ENCODE peak calls at places on chromosomes 6 and 20, in four cellular contexts. One of them, this sample, is unnamed. For H3K9me3, the result is how much of the 10 kb centered on the place peaks cover.

GRCh38 chr6:165737396-165737795 is 74.4 kb upstream of the PDE10A start:
- DNase-seq in GM23248: no peak
- DNase-seq in endothelial cell of umbilical vein: no peak
- DNase-seq in GM12878: no peak
- DNase-seq in this sample: no peak

GRCh38 chr6:145380186-145380585 is 355.1 kb downstream of the EPM2A start:
- DNase-seq in GM12878: no peak
- DNase-seq in GM23248: no peak
- DNase-seq in endothelial cell of umbilical vein: no peak
- DNase-seq in this sample: no peak

GRCh38 chr6:10221186-10221585 is 193.7 kb downstream of the TFAP2A start:
- DNase-seq in GM12878: no peak
- DNase-seq in GM23248: no peak
- DNase-seq in endothelial cell of umbilical vein: no peak
- DNase-seq in this sample: no peak

GRCh38 chr6:105884426-105884825 is 201.7 kb upstream of the PRDM1 start:
- DNase-seq in endothelial cell of umbilical vein: no peak
- DNase-seq in GM12878: no peak
- DNase-seq in GM23248: no peak
- DNase-seq in this sample: no peak

GRCh38 chr6:161301338-161301737 is 27.5 kb upstream of the AGPAT4 start:
- DNase-seq in endothelial cell of umbilical vein: no peak
- DNase-seq in GM23248: peak
- DNase-seq in GM12878: no peak
- DNase-seq in this sample: no peak

GRCh38 chr6:31585531-31585930 is 546 bp upstream of the LST1 start:
- DNase-seq in GM12878: no peak
- DNase-seq in GM23248: peak
- DNase-seq in endothelial cell of umbilical vein: no peak
- DNase-seq in this sample: peak

GRCh38 chr6:32983493-32983848 is 15.1 kb downstream of the BRD2 start:
- DNase-seq in GM12878: no peak
- DNase-seq in GM23248: no peak
- DNase-seq in endothelial cell of umbilical vein: no peak
- DNase-seq in this sample: no peak

GRCh38 chr20:7694940-7695567 is 245.2 kb downstream of the HAO1 start:
- DNase-seq in endothelial cell of umbilical vein: no peak
- DNase-seq in GM23248: peak
- DNase-seq in GM12878: no peak
- DNase-seq in this sample: no peak

GRCh38 chr6:19137419-19138035 is 699.6 kb upstream of the ID4 start:
- DNase-seq in GM12878: no peak
- DNase-seq in GM23248: no peak
- DNase-seq in endothelial cell of umbilical vein: no peak
- DNase-seq in this sample: no peak

GRCh38 chr6:105746130-105746505 is 340.0 kb upstream of the PRDM1 start:
- DNase-seq in GM23248: no peak
- DNase-seq in GM12878: no peak
- DNase-seq in endothelial cell of umbilical vein: no peak
- DNase-seq in this sample: no peak

GRCh38 chr6:150165020-150165702 is 22.3 kb downstream of the PPP1R14C start:
- DNase-seq in GM12878: no peak
- DNase-seq in endothelial cell of umbilical vein: no peak
- DNase-seq in GM23248: no peak
- DNase-seq in this sample: no peak

GRCh38 chr20:37356961-37357371 is 11.0 kb downstream of the SRC start:
- DNase-seq in GM23248: no peak
- DNase-seq in GM12878: no peak
- DNase-seq in endothelial cell of umbilical vein: no peak
- DNase-seq in this sample: no peak

GRCh38 chr6:41939091-41939847 is 2.3 kb downstream of the CCND3 start:
- DNase-seq in GM12878: no peak
- DNase-seq in GM23248: peak
- DNase-seq in endothelial cell of umbilical vein: no peak
- DNase-seq in this sample: no peak

GRCh38 chr6:136066005-136066404 is 184.1 kb downstream of the MTFR2 start:
- DNase-seq in endothelial cell of umbilical vein: peak
- DNase-seq in GM12878: no peak
- DNase-seq in GM23248: peak
- DNase-seq in this sample: no peak

GRCh38 chr6:7050911-7051779 is 56.6 kb upstream of the RREB1 start:
- DNase-seq in GM12878: no peak
- DNase-seq in endothelial cell of umbilical vein: peak
- DNase-seq in GM23248: peak
- DNase-seq in this sample: peak

GRCh38 chr6:39054577-39055142 is 6.1 kb downstream of the GLP1R start:
- DNase-seq in GM23248: no peak
- DNase-seq in endothelial cell of umbilical vein: no peak
- DNase-seq in GM12878: no peak
- DNase-seq in this sample: no peak

GRCh38 chr6:42942444-42942843 is 13.2 kb downstream of the CNPY3 start:
- DNase-seq in GM12878: no peak
- DNase-seq in GM23248: no peak
- DNase-seq in endothelial cell of umbilical vein: no peak
- DNase-seq in this sample: no peak

GRCh38 chr6:5525209-5525608 is 263.9 kb downstream of the FARS2 start:
- DNase-seq in GM23248: peak
- DNase-seq in endothelial cell of umbilical vein: peak
- DNase-seq in GM12878: no peak
- DNase-seq in this sample: peak

GRCh38 chr6:10696655-10697054 is 1.9 kb downstream of the PAK1IP1 start:
- DNase-seq in endothelial cell of umbilical vein: no peak
- DNase-seq in GM12878: no peak
- DNase-seq in GM23248: no peak
- DNase-seq in this sample: no peak

DNA sequence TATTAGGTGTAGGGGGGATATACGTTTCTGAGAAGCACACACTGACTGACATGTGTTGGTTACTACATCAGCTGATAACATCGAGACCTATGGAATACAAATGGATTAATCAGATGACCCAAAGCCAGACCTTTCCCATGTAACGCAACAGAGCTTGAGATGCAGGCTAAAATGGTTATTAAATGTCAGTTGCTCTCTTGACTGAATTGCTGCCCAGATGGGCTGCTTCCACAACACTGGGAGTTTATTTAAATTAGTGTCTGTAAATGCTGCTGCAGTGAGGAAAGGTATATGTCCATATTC is 298.8 kb downstream of the PHACTR1 start:
- DNase-seq in endothelial cell of umbilical vein: no peak
- DNase-seq in GM23248: no peak
- DNase-seq in GM12878: no peak
- DNase-seq in this sample: no peak
- H3K27ac ChIP-seq in endothelial cell of umbilical vein: no peak
- H3K27ac ChIP-seq in GM23248: no peak
- H3K27ac ChIP-seq in GM12878: no peak
- H3K27ac ChIP-seq in this sample: no peak

GRCh38 chr6:49978332-49979226 is 9.2 kb upstream of the DEFB113 start:
- DNase-seq in GM12878: no peak
- DNase-seq in endothelial cell of umbilical vein: no peak
- DNase-seq in GM23248: no peak
- DNase-seq in this sample: no peak
- H3K9me3 ChIP-seq in GM12878: under half
- H3K9me3 ChIP-seq in endothelial cell of umbilical vein: under half
- H3K9me3 ChIP-seq in GM23248: under half
- H3K9me3 ChIP-seq in this sample: under half

DNA sequence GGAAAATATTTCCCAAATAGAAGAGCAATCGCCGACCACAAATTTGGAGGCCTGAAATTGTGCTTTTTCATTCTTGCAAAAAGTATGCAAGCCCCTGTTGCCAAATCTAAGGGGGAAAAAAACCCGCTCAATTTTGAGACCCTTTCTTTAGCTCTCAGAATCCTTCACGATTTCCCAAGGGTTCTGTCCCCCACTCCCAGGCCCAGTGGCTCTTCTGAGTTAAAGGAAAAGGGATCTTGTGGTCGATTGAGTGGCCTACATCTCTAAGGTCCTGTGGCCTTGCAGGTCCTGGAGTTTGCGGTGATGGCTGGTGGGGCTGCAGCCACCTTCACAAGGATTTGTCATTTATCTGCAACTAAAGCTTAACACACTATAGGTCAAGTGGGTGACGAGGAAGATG is 1.8 kb downstream of the PAX1 start:
- DNase-seq in endothelial cell of umbilical vein: no peak
- DNase-seq in GM23248: no peak
- DNase-seq in GM12878: no peak
- DNase-seq in this sample: no peak
- TF ChIP-seq EZH2 in endothelial cell of umbilical vein: no peak
- TF ChIP-seq EZH2 in GM23248: no peak
- TF ChIP-seq EZH2 in GM12878: no peak
- TF ChIP-seq EZH2 in this sample: no peak

DNA sequence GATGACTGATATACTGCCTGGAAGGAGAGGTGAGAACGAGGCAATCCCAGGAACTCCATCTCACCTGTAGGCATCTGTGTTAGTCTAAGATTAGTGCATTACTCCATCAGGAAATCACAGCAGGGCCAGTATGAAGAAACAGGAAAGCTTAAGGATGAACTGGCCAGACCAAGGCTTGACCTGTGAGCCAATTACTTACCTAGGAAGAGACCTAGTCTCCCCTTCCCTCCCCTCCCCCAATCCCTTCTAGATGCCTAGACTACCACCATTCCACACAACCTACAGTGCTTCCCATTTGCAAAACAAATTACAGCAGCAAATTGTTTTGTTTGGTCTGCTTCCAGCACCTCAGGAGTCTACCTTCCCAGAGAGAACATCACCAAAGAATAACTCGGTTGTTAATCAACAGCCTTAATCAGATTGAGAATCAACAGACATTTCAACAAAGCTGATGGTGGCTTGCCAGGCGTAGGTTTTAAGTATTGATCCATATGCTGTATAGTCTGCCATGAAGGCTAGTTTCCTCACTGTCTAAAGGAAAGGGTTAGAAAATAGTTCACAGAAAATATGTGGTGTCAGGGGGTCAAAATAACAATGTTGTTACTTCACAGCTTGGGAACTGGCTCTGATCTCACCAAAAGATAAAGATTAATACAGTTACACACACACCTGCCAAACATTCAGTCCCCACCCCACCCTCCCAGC is 10.1 kb downstream of the PKHD1 start:
- DNase-seq in GM12878: no peak
- DNase-seq in endothelial cell of umbilical vein: no peak
- DNase-seq in GM23248: no peak
- DNase-seq in this sample: no peak
- H3K27ac ChIP-seq in GM12878: no peak
- H3K27ac ChIP-seq in endothelial cell of umbilical vein: no peak
- H3K27ac ChIP-seq in GM23248: no peak
- H3K27ac ChIP-seq in this sample: no peak

DNA sequence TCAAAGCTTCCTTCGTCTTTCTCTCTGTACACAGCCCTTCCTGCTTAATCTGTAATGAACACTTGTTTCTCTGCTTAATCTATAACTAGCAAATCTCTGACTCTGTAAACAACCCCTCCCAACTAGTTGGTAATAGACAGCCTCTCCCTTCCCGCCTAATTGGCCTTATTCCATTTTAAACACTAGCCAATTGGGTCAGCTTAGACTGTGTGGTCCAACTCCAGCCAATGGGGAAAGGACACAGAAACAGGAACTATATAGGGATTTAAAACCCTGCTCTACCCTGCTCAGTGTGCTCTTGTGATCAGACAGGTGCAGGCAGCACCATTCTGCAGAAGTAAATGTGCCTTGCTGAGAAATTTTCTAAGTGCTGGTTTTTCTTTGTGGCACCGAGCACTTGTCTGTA is 18.5 kb downstream of the CHD6 start:
- DNase-seq in GM12878: no peak
- DNase-seq in GM23248: no peak
- DNase-seq in endothelial cell of umbilical vein: no peak
- DNase-seq in this sample: no peak
- H3K9me3 ChIP-seq in GM12878: half or more
- H3K9me3 ChIP-seq in GM23248: under half
- H3K9me3 ChIP-seq in endothelial cell of umbilical vein: under half
- H3K9me3 ChIP-seq in this sample: half or more

GRCh38 chr6:101348816-101349215 is 44.7 kb upstream of the GRIK2 start:
- DNase-seq in GM12878: no peak
- DNase-seq in endothelial cell of umbilical vein: no peak
- DNase-seq in GM23248: peak
- DNase-seq in this sample: no peak

GRCh38 chr6:101351173-101351572 is 42.3 kb upstream of the GRIK2 start:
- DNase-seq in GM23248: no peak
- DNase-seq in GM12878: no peak
- DNase-seq in endothelial cell of umbilical vein: no peak
- DNase-seq in this sample: no peak
- TF ChIP-seq EZH2 in GM23248: no peak
- TF ChIP-seq EZH2 in GM12878: no peak
- TF ChIP-seq EZH2 in endothelial cell of umbilical vein: no peak
- TF ChIP-seq EZH2 in this sample: no peak

DNA sequence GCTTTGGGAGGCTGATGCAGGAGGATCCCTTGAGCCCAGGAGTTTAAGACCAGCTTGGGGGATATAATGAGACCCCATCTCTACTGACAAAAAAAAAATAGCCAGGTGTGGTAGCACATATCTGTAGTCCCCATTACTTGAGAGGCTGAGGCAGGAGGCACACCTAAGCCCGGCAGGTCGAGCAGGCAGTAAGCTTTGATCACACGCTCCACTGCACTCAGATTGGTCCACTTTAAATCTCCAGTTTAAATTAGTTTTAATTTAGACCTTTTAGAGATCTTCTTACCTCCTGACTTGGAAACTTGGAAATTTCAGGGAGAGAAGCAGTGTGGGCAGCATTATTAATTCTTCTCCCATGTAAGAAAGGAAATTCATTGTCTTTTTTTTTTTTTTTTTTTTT is 16.8 kb upstream of the PLCB4 start:
- DNase-seq in GM23248: no peak
- DNase-seq in GM12878: no peak
- DNase-seq in endothelial cell of umbilical vein: no peak
- DNase-seq in this sample: no peak
- H3K27ac ChIP-seq in GM23248: peak
- H3K27ac ChIP-seq in GM12878: no peak
- H3K27ac ChIP-seq in endothelial cell of umbilical vein: no peak
- H3K27ac ChIP-seq in this sample: no peak

DNA sequence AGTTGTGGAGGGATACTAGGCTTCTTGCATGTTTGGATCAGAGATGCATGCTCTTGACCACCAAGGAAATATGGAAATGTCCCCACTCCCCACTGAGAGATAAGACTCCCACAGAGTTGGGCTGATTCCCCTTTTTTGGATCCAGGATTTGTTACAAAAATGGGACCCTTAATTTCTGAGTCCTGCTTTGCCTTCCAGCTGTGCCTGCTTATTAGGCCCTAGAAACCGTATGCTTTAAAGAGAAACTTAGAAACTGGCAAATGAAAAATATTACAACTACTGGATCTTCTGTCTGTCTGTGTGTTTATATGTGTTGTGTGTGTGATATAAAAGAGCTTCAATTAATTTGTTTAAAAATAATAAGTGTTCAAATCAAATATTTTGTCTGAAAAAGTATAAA is 817.6 kb upstream of the CITED2 start:
- DNase-seq in GM12878: no peak
- DNase-seq in GM23248: no peak
- DNase-seq in endothelial cell of umbilical vein: no peak
- DNase-seq in this sample: no peak
- H3K9me3 ChIP-seq in GM12878: under half
- H3K9me3 ChIP-seq in GM23248: under half
- H3K9me3 ChIP-seq in endothelial cell of umbilical vein: under half
- H3K9me3 ChIP-seq in this sample: under half

GRCh38 chr6:50826037-50826761 is 7.5 kb downstream of the TFAP2B start:
- DNase-seq in GM23248: no peak
- DNase-seq in endothelial cell of umbilical vein: no peak
- DNase-seq in GM12878: no peak
- DNase-seq in this sample: no peak
- TF ChIP-seq EZH2 in GM23248: no peak
- TF ChIP-seq EZH2 in endothelial cell of umbilical vein: no peak
- TF ChIP-seq EZH2 in GM12878: no peak
- TF ChIP-seq EZH2 in this sample: no peak

GRCh38 chr6:169095153-169095552 is 158.5 kb downstream of the THBS2 start:
- DNase-seq in endothelial cell of umbilical vein: no peak
- DNase-seq in GM23248: no peak
- DNase-seq in GM12878: no peak
- DNase-seq in this sample: no peak
- H3K27ac ChIP-seq in endothelial cell of umbilical vein: no peak
- H3K27ac ChIP-seq in GM23248: no peak
- H3K27ac ChIP-seq in GM12878: no peak
- H3K27ac ChIP-seq in this sample: no peak